ENCODE peak calls at places on chromosomes 6 and 20, in nine cellular contexts. Q is aorta; A is CD8-positive, alpha-beta memory T cell; F is bronchial epithelial cell; L is fibroblast of lung; N is ovary; D is spleen; P is GM12864; X is HFF-Myc. E is an unnamed sample.

GRCh38 chr6:99605074-99605726 is 1.4 kb upstream of the PRDM13 start:
- DNase-seq in Q (no peak), A (no peak), F (no peak), L (no peak), N (no peak), D (peak), P (no peak), X (no peak), E (no peak)

GRCh38 chr20:25372584-25373336 is 17.9 kb downstream of the ABHD12 start:
- DNase-seq in Q (no peak), A (no peak), F (peak), L (peak), N (no peak), D (no peak), P (no peak), X (peak), E (peak)

GRCh38 chr6:130776287-130776925 is 50.8 kb upstream of the SMLR1 start:
- DNase-seq in Q (no peak), A (no peak), F (no peak), L (no peak), N (no peak), D (no peak), P (peak), X (no peak), E (no peak)

GRCh38 chr6:89583559-89583958 is 55.0 kb downstream of the LYRM2 start:
- DNase-seq in Q (no peak), A (no peak), F (no peak), L (no peak), N (no peak), D (no peak), P (no peak), X (no peak), E (no peak)

GRCh38 chr6:111972714-111973678 is 80.9 kb upstream of the CCN6 start:
- DNase-seq in Q (peak), A (peak), F (peak), L (peak), N (peak), D (no peak), P (no peak), X (peak), E (peak)

GRCh38 chr6:70369332-70369950 is 43.9 kb upstream of the FAM135A start:
- DNase-seq in Q (peak), A (peak), F (peak), L (peak), N (peak), D (peak), P (no peak), X (peak), E (peak)

GRCh38 chr6:111441678-111442243 is 41.3 kb downstream of the REV3L start:
- DNase-seq in Q (no peak), A (no peak), F (no peak), L (no peak), N (no peak), D (no peak), P (no peak), X (no peak), E (no peak)

GRCh38 chr6:13538084-13538483 is 36.3 kb upstream of the SIRT5 start:
- DNase-seq in Q (no peak), A (no peak), F (peak), L (peak), N (no peak), D (no peak), P (no peak), X (peak), E (peak)

GRCh38 chr20:21796059-21796458 is 90.6 kb downstream of the PAX1 start:
- DNase-seq in Q (no peak), A (no peak), F (no peak), L (no peak), N (no peak), D (no peak), P (no peak), X (no peak), E (no peak)

GRCh38 chr20:22567944-22568871 is 16.2 kb downstream of the FOXA2 start:
- DNase-seq in Q (no peak), A (no peak), F (no peak), L (no peak), N (no peak), D (no peak), P (no peak), X (no peak), E (no peak)

GRCh38 chr6:17466707-17467106 is 73.3 kb downstream of the CAP2 start:
- DNase-seq in Q (no peak), A (no peak), F (peak), L (peak), N (no peak), D (no peak), P (no peak), X (no peak), E (peak)

GRCh38 chr6:155301867-155302266 is 12.4 kb downstream of the TFB1M start:
- DNase-seq in Q (no peak), A (no peak), F (no peak), L (peak), N (no peak), D (no peak), P (no peak), X (no peak), E (no peak)

GRCh38 chr6:85464722-85465150 is 14.9 kb downstream of the NT5E start:
- DNase-seq in Q (peak), A (no peak), F (peak), L (peak), N (no peak), D (no peak), P (no peak), X (peak), E (peak)

GRCh38 chr20:18412202-18412901 is 54.5 kb downstream of the DZANK1 start:
- DNase-seq in Q (no peak), A (no peak), F (no peak), L (no peak), N (no peak), D (no peak), P (no peak), X (no peak), E (no peak)

GRCh38 chr20:58481541-58482021 is 33.6 kb downstream of the APCDD1L start:
- DNase-seq in Q (peak), A (no peak), F (peak), L (peak), N (no peak), D (no peak), P (no peak), X (no peak), E (peak)

GRCh38 chr6:45314146-45314545 is 14.0 kb upstream of the RUNX2 start:
- DNase-seq in Q (no peak), A (no peak), F (no peak), L (no peak), N (no peak), D (no peak), P (no peak), X (no peak), E (no peak)

GRCh38 chr6:31396422-31397152 is 6.8 kb upstream of the MICA start:
- DNase-seq in Q (peak), A (peak), F (peak), L (peak), N (peak), D (peak), P (peak), X (peak), E (peak)

GRCh38 chr6:34506718-34507117 is 40.8 kb downstream of the PACSIN1 start:
- DNase-seq in Q (peak), A (no peak), F (no peak), L (no peak), N (no peak), D (peak), P (no peak), X (no peak), E (no peak)

GRCh38 chr6:130000526-130001228 is 17.7 kb upstream of the L3MBTL3 start:
- DNase-seq in Q (no peak), A (no peak), F (no peak), L (no peak), N (no peak), D (no peak), P (no peak), X (no peak), E (no peak)

GRCh38 chr6:12870033-12870432 is 153.5 kb downstream of the PHACTR1 start:
- DNase-seq in Q (no peak), A (no peak), F (no peak), L (no peak), N (no peak), D (no peak), P (no peak), X (no peak), E (no peak)

GRCh38 chr6:3797231-3798200 is 46.0 kb upstream of the PXDC1 start:
- DNase-seq in Q (no peak), A (no peak), F (peak), L (peak), N (no peak), D (no peak), P (no peak), X (no peak), E (peak)

GRCh38 chr6:36204068-36204753 is 7.7 kb downstream of the BRPF3 start:
- DNase-seq in Q (no peak), A (peak), F (no peak), L (no peak), N (no peak), D (no peak), P (no peak), X (no peak), E (no peak)

GRCh38 chr20:32034581-32035397 is 17.3 kb upstream of the HCK start:
- DNase-seq in Q (peak), A (no peak), F (no peak), L (no peak), N (no peak), D (no peak), P (no peak), X (no peak), E (peak)

GRCh38 chr20:32029561-32029960 is 19.3 kb downstream of the CCM2L start:
- DNase-seq in Q (peak), A (no peak), F (no peak), L (no peak), N (no peak), D (no peak), P (no peak), X (no peak), E (no peak)

GRCh38 chr20:32027653-32028052 is 17.4 kb downstream of the CCM2L start:
- DNase-seq in Q (no peak), A (no peak), F (no peak), L (no peak), N (no peak), D (no peak), P (no peak), X (no peak), E (no peak)

GRCh38 chr20:32028647-32029372 is 18.6 kb downstream of the CCM2L start:
- DNase-seq in Q (no peak), A (no peak), F (no peak), L (no peak), N (no peak), D (no peak), P (no peak), X (no peak), E (no peak)

GRCh38 chr20:32031007-32031958 is 20.8 kb upstream of the HCK start:
- DNase-seq in Q (peak), A (peak), F (peak), L (peak), N (peak), D (peak), P (no peak), X (peak), E (peak)
- H3K4me3 ChIP-seq in Q (no peak), A (peak), F (no peak), L (peak), N (no peak), D (peak), P (peak), X (no peak), E (peak)

DNA sequence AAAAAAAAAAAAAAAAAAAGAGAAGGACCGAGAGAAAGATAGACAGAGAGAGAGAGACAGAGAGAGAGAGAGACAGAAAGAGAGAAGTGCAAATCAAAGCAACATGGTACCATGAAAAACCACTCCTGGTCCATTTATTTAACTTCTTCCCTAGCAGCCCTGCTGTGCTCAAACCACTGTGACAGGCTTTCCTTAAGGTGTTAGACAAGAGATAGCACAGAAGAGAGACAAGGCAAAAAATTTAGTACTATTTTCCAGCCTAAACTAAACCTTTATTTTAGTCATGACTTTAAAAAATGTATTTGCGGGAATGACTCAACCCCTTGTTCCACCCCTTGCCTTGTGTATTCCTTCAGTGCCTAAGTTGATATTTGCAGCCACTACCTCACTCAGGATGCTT is 437 bp downstream of the RIPOR2 start:
- DNase-seq in Q (no peak), A (no peak), F (peak), L (no peak), N (no peak), D (no peak), P (no peak), X (no peak), E (peak)
- H3K4me3 ChIP-seq in Q (no peak), A (peak), F (no peak), L (no peak), N (no peak), D (peak), P (peak), X (no peak), E (no peak)

GRCh38 chr6:15255481-15256414 is 9.9 kb downstream of the JARID2 start:
- DNase-seq in Q (no peak), A (no peak), F (peak), L (no peak), N (no peak), D (no peak), P (peak), X (no peak), E (peak)

GRCh38 chr6:15259766-15260098 is 13.9 kb downstream of the JARID2 start:
- DNase-seq in Q (no peak), A (no peak), F (no peak), L (no peak), N (no peak), D (no peak), P (no peak), X (no peak), E (no peak)

GRCh38 chr6:15254074-15254975 is 8.5 kb downstream of the JARID2 start:
- DNase-seq in Q (no peak), A (no peak), F (peak), L (peak), N (no peak), D (no peak), P (peak), X (no peak), E (peak)

GRCh38 chr6:15253107-15254073 is 7.5 kb downstream of the JARID2 start:
- DNase-seq in Q (no peak), A (no peak), F (no peak), L (no peak), N (no peak), D (no peak), P (no peak), X (no peak), E (no peak)

GRCh38 chr6:15256538-15257222 is 10.8 kb downstream of the JARID2 start:
- DNase-seq in Q (no peak), A (no peak), F (no peak), L (no peak), N (no peak), D (no peak), P (no peak), X (no peak), E (no peak)
- H3K4me3 ChIP-seq in Q (no peak), A (no peak), F (no peak), L (no peak), N (no peak), D (no peak), P (no peak), X (no peak), E (no peak)

GRCh38 chr6:41637179-41638001 is 878 bp upstream of the MDFI start:
- DNase-seq in Q (peak), A (no peak), F (no peak), L (no peak), N (no peak), D (peak), P (no peak), X (no peak), E (peak)
- H3K4me3 ChIP-seq in Q (no peak), A (no peak), F (peak), L (no peak), N (peak), D (no peak), P (no peak), X (no peak), E (peak)

DNA sequence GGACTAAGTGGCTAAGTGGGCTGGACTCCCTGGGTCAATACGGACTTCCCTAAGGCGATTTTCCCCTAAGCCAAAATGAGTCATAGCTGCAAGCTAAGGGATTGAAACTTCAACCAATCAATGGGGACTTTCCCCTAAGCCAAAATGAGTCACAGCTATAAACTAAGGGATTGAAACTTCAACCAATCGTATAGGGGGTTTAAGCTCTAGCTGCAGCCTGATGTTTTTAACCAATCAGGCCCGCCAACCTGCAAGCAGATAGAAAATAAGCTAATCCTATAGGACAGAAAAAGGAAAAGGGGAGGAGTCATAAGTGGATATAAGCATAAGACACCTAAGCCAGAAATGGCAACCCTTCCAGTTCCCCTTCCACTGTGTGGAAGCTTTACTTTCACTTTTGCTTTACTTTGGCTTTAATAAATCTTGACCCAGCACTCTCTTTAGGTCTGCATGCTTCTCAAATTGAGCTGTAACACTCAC is 655.0 kb upstream of the HS3ST5 start:
- DNase-seq in Q (no peak), A (no peak), F (no peak), L (no peak), N (no peak), D (no peak), P (no peak), X (no peak), E (no peak)
- H3K4me3 ChIP-seq in Q (no peak), A (no peak), F (no peak), L (no peak), N (no peak), D (no peak), P (no peak), X (no peak), E (no peak)

GRCh38 chr20:11888648-11889047 is 29.0 kb upstream of the BTBD3 start:
- DNase-seq in Q (no peak), A (no peak), F (no peak), L (no peak), N (no peak), D (no peak), P (no peak), X (no peak), E (no peak)

GRCh38 chr20:11891081-11891826 is 26.4 kb upstream of the BTBD3 start:
- DNase-seq in Q (peak), A (no peak), F (no peak), L (peak), N (peak), D (peak), P (no peak), X (no peak), E (peak)

GRCh38 chr20:11890331-11891080 is 27.2 kb upstream of the BTBD3 start:
- DNase-seq in Q (peak), A (no peak), F (peak), L (peak), N (peak), D (peak), P (no peak), X (peak), E (peak)

GRCh38 chr20:11894072-11894471 is 23.6 kb upstream of the BTBD3 start:
- DNase-seq in Q (no peak), A (no peak), F (no peak), L (no peak), N (no peak), D (no peak), P (no peak), X (no peak), E (peak)

GRCh38 chr20:11891827-11892521 is 25.7 kb upstream of the BTBD3 start:
- DNase-seq in Q (no peak), A (no peak), F (peak), L (peak), N (peak), D (no peak), P (no peak), X (peak), E (peak)
- H3K4me3 ChIP-seq in Q (peak), A (peak), F (peak), L (peak), N (peak), D (peak), P (no peak), X (peak), E (peak)

E was measured in epithelial cell of esophagus.